ENCODE peak calls at places on chromosomes 5 and 9, in four cellular contexts. Z is HepG2, P is stomach, U is AG04450. M is an unnamed sample.

GRCh38 chr5:42855386-42855785 is 43.7 kb upstream of the SELENOP start:
- DNase-seq in Z (no peak), P (no peak), U (no peak), M (no peak)

GRCh38 chr9:126169736-126170135 is 156.9 kb upstream of the MVB12B start:
- DNase-seq in Z (no peak), P (peak), U (no peak), M (no peak)

GRCh38 chr9:129383005-129383414 is 204.9 kb upstream of the IER5L start:
- DNase-seq in Z (no peak), P (peak), U (no peak), M (peak)

GRCh38 chr5:138961221-138961620 is 86.1 kb upstream of the LRRTM2 start:
- DNase-seq in Z (no peak), P (no peak), U (no peak), M (no peak)

GRCh38 chr9:120918931-120919638 is 7.5 kb downstream of the TRAF1 start:
- DNase-seq in Z (no peak), P (no peak), U (no peak), M (no peak)

GRCh38 chr5:153756540-153756939 is 266.1 kb downstream of the GRIA1 start:
- DNase-seq in Z (no peak), P (no peak), U (no peak), M (no peak)

GRCh38 chr9:133580416-133580738 is 28.8 kb downstream of the FAM163B start:
- DNase-seq in Z (no peak), P (no peak), U (no peak), M (no peak)

GRCh38 chr5:56522972-56523371 is 289.8 kb upstream of the ANKRD55 start:
- DNase-seq in Z (no peak), P (no peak), U (no peak), M (no peak)

GRCh38 chr5:74434124-74434899 is 206.2 kb downstream of the ENC1 start:
- DNase-seq in Z (no peak), P (no peak), U (no peak), M (no peak)

GRCh38 chr9:16680965-16681658 is 189.4 kb downstream of the BNC2 start:
- DNase-seq in Z (no peak), P (no peak), U (no peak), M (no peak)

GRCh38 chr9:15622596-15622995 is 69.8 kb downstream of the CCDC171 start:
- DNase-seq in Z (no peak), P (no peak), U (no peak), M (no peak)

GRCh38 chr5:34578962-34579361 is 77.2 kb upstream of the RAI14 start:
- DNase-seq in Z (no peak), P (no peak), U (no peak), M (no peak)

GRCh38 chr5:33260098-33260497 is 180.7 kb upstream of the TARS1 start:
- DNase-seq in Z (no peak), P (no peak), U (no peak), M (no peak)

GRCh38 chr5:38379360-38379827 is 121.0 kb downstream of the EGFLAM start:
- DNase-seq in Z (no peak), P (no peak), U (no peak), M (no peak)

GRCh38 chr5:37789991-37790390 is 49.9 kb downstream of the GDNF start:
- DNase-seq in Z (no peak), P (no peak), U (no peak), M (no peak)

GRCh38 chr9:127712371-127712770 is 3.1 kb downstream of the PTRH1 start:
- DNase-seq in Z (no peak), P (no peak), U (no peak), M (no peak)

GRCh38 chr5:126972062-126972895 is 58.1 kb downstream of the MARCHF3 start:
- DNase-seq in Z (peak), P (no peak), U (no peak), M (no peak)

GRCh38 chr5:8814081-8814480 is 731.8 kb downstream of the SEMA5A start:
- DNase-seq in Z (no peak), P (no peak), U (no peak), M (no peak)

GRCh38 chr9:82038897-82039296 is 50.3 kb downstream of the SPATA31D1 start:
- DNase-seq in Z (no peak), P (no peak), U (no peak), M (no peak)

GRCh38 chr5:163172540-163173337 is 264.7 kb upstream of the CCNG1 start:
- DNase-seq in Z (no peak), P (no peak), U (no peak), M (no peak)

GRCh38 chr9:34990908-34991832 is 1.6 kb downstream of the DNAJB5 start:
- DNase-seq in Z (no peak), P (no peak), U (no peak), M (no peak)

GRCh38 chr5:163948086-163948666 is 442.8 kb downstream of the MAT2B start:
- DNase-seq in Z (no peak), P (no peak), U (no peak), M (no peak)

GRCh38 chr5:27158775-27159174 is 120.4 kb upstream of the CDH9 start:
- DNase-seq in Z (no peak), P (no peak), U (no peak), M (no peak)

GRCh38 chr5:77864997-77865396 is 88.9 kb upstream of the TBCA start:
- DNase-seq in Z (no peak), P (no peak), U (no peak), M (no peak)

GRCh38 chr5:177330991-177331837 is 19.5 kb upstream of the MXD3 start:
- DNase-seq in Z (no peak), P (no peak), U (no peak), M (no peak)

GRCh38 chr5:123097871-123098735 is 9.1 kb downstream of the PRDM6 start:
- DNase-seq in Z (no peak), P (no peak), U (no peak), M (no peak)

GRCh38 chr5:143807401-143807800 is 4.6 kb upstream of the HMHB1 start:
- DNase-seq in Z (no peak), P (no peak), U (no peak), M (no peak)

GRCh38 chr9:15509931-15510788 is 610 bp downstream of the PSIP1 start:
- DNase-seq in Z (peak), P (peak), U (no peak), M (no peak)

GRCh38 chr5:142634375-142635018 is 51.4 kb downstream of the FGF1 start:
- DNase-seq in Z (no peak), P (no peak), U (no peak), M (no peak)

GRCh38 chr9:114958021-114958846 is 27.8 kb upstream of the TNFSF8 start:
- DNase-seq in Z (no peak), P (no peak), U (no peak), M (peak)

GRCh38 chr5:12330993-12331588 is 426.8 kb upstream of the CTNND2 start:
- DNase-seq in Z (no peak), P (no peak), U (no peak), M (no peak)

GRCh38 chr5:60597570-60597969 is 102.4 kb downstream of the DEPDC1B start:
- DNase-seq in Z (no peak), P (no peak), U (no peak), M (no peak)

DNA sequence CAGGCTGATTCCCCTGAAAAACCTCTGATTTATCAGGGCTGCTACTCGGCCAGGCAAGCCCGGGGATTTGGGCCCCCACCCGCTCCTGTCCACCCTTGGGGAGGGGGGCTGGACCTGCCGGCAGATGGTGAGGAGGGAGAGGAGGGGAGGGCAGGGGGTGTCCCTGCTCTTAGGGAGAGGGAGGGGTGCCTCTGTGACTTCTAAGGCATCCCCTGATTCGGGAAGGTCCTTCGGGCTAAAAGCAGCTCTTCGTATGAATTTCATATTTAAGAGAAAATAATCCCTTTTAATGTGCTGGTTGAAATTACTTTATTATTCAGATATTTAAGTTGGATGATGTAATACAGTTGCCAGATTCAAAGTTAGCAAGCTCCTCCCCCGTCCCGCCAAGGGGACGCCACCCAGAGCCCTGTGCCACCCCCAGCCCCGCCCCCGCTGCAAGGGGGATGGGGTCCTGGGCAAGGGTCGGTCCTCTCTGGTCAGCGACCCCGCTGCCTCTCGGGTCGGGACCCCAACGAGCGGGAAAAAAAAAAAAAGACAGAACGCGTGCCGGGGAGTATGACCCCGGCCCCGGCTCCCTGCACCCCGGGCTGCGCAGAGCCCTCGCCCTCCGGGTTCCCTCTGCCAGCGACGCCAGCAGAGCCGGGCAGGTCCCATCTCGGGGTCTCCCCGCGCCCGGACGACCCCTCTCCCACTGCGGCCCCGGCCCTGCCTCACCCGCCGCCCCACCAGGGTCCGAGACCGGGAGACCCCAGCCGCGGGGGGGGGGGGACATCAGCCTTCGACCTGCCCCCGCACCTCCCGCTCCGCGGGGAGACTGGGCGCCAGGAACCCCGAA is 12.4 kb downstream of the LHX3 start:
- DNase-seq in Z (no peak), P (no peak), U (no peak), M (no peak)
- H3K4me3 ChIP-seq in Z (no peak), P (no peak), U (no peak), M (no peak)

GRCh38 chr9:99873531-99873930 is 32.9 kb upstream of the STX17 start:
- DNase-seq in Z (no peak), P (no peak), U (peak), M (no peak)
- H3K4me3 ChIP-seq in Z (no peak), P (no peak), U (no peak), M (no peak)

GRCh38 chr9:137611623-137612609 is 6.4 kb downstream of the ARRDC1 start:
- DNase-seq in Z (peak), P (peak), U (peak), M (peak)

GRCh38 chr9:137613259-137613658 is 5.5 kb upstream of the EHMT1 start:
- DNase-seq in Z (no peak), P (no peak), U (no peak), M (no peak)

GRCh38 chr9:137612741-137613142 is 6.1 kb upstream of the EHMT1 start:
- DNase-seq in Z (no peak), P (no peak), U (no peak), M (no peak)

GRCh38 chr9:137613738-137614523 is 4.9 kb upstream of the EHMT1 start:
- DNase-seq in Z (no peak), P (no peak), U (no peak), M (no peak)

GRCh38 chr9:137610944-137611343 is 5.5 kb downstream of the ARRDC1 start:
- DNase-seq in Z (no peak), P (no peak), U (no peak), M (no peak)
- H3K4me3 ChIP-seq in Z (no peak), P (no peak), U (no peak), M (no peak)

GRCh38 chr9:78213696-78214095 is 22.2 kb upstream of the CEP78 start:
- DNase-seq in Z (peak), P (no peak), U (no peak), M (no peak)

GRCh38 chr9:78212868-78213267 is 23.0 kb upstream of the CEP78 start:
- DNase-seq in Z (no peak), P (no peak), U (no peak), M (no peak)

GRCh38 chr9:78207319-78207718 is 28.6 kb upstream of the CEP78 start:
- DNase-seq in Z (no peak), P (no peak), U (no peak), M (no peak)

GRCh38 chr9:78210841-78211301 is 25.0 kb upstream of the CEP78 start:
- DNase-seq in Z (no peak), P (no peak), U (no peak), M (no peak)

GRCh38 chr9:78209127-78209526 is 26.7 kb upstream of the CEP78 start:
- DNase-seq in Z (no peak), P (no peak), U (no peak), M (no peak)
- H3K4me3 ChIP-seq in Z (no peak), P (no peak), U (no peak), M (no peak)

GRCh38 chr5:132657676-132658382 is at the start of gene IL13:
- DNase-seq in Z (no peak), P (peak), U (no peak), M (no peak)

GRCh38 chr5:132658383-132659302 is 670 bp downstream of the IL13 start:
- DNase-seq in Z (no peak), P (peak), U (no peak), M (no peak)

GRCh38 chr5:132655821-132656773 is 1.9 kb upstream of the IL13 start:
- DNase-seq in Z (no peak), P (peak), U (no peak), M (no peak)

GRCh38 chr5:132659598-132660493 is 1.9 kb downstream of the IL13 start:
- DNase-seq in Z (no peak), P (no peak), U (no peak), M (no peak)

GRCh38 chr5:132656774-132657355 is 1.1 kb upstream of the IL13 start:
- DNase-seq in Z (no peak), P (peak), U (no peak), M (no peak)
- H3K4me3 ChIP-seq in Z (no peak), P (peak), U (no peak), M (no peak)

GRCh38 chr5:140363631-140364471 is 3.9 kb downstream of the SLC4A9 start:
- DNase-seq in Z (no peak), P (no peak), U (no peak), M (peak)
- H3K4me3 ChIP-seq in Z (peak), P (peak), U (peak), M (no peak)

GRCh38 chr5:159866093-159866492 is 50.2 kb upstream of the ADRA1B start:
- DNase-seq in Z (no peak), P (no peak), U (no peak), M (no peak)

DNA sequence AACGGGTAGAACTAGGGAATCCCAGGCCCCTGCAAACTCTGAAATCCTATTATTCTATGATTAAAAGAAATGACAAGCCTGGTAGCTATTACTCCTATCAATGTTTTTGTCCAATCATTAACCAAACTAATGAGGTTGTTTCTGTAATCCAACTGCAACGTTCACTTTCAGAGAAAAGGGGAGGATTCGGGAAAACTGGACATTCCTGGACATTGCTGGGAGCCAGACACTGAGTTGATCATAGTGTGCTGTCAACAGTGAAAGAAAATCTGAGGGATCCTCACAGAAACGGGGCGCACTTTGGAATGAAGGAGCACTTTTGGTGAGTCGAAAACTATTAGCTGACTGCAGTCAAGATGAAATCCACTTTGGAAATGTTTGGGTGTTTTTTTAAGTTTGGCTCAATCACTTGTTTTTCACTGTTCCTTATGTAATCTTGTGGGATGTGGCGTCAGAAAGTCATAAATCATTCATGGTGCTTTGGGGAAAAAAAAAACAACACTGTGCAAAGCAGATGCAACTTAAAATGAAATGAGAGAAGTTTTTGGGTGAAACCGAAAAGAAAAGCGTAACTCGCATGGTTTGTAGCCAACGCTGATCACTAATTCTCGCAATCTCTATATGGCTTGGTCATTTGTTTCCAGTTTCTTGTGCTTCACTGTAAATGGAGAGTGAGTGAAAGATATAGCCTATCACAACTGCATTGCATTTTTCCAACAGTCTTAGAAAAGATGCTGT is 51.2 kb upstream of the ADRA1B start:
- DNase-seq in Z (no peak), P (no peak), U (no peak), M (no peak)
- H3K4me3 ChIP-seq in Z (no peak), P (no peak), U (no peak), M (no peak)

GRCh38 chr5:149410721-149411432 is 31.8 kb upstream of the IL17B start:
- DNase-seq in Z (peak), P (no peak), U (no peak), M (no peak)

GRCh38 chr5:149407331-149408251 is 28.5 kb upstream of the IL17B start:
- DNase-seq in Z (no peak), P (no peak), U (no peak), M (no peak)

GRCh38 chr5:149410071-149410470 is 31.0 kb upstream of the IL17B start:
- DNase-seq in Z (no peak), P (no peak), U (no peak), M (no peak)

GRCh38 chr5:149408252-149409099 is 29.4 kb upstream of the IL17B start:
- DNase-seq in Z (no peak), P (no peak), U (no peak), M (no peak)

GRCh38 chr5:149409268-149409948 is 30.3 kb upstream of the IL17B start:
- DNase-seq in Z (no peak), P (no peak), U (no peak), M (no peak)
- H3K4me3 ChIP-seq in Z (no peak), P (peak), U (peak), M (no peak)

DNA sequence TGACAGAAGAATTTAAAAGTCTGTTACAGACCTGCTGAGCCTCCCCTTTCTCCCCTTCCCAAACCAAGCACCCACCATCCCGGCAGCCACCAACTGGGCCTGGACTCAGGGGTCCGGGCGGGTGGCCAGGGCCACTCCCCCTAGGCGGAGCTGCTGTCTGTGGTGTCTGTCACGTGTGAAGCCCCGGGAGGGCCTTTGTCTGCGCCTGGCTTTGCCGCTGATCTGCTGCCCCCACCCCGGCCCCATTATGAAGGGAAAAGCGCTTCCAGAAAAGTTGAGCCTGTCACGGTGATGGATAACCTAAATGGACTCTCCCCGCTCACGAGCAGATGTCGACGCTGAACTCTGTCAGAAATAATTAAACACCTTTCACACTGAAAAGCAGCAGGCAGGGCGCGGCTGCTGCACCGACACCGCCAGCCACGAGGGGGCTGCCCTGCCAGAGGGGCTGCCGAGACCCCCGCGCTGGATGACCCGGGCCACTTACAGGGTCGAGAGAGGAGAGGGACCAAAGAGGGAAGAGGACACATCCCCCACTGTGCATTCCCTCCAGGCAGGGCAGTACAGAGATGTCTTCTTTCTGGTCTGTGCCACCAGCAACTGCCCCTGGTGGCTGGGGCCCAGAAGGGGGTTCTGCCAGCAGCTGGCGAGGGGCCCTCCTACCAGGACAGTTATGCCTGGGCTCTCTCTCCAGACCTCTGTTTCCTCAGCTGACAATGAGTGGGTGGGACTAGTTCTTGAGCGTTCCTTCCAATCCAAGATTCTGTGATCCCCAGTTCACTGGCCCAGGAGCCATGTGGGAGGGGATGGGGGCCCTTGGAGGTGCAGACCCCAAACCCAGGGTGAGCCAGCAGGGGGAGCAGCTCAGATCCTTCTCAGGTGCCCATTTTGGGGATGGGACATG is 36.0 kb upstream of the BARHL1 start:
- DNase-seq in Z (no peak), P (no peak), U (no peak), M (no peak)
- H3K4me3 ChIP-seq in Z (peak), P (peak), U (peak), M (no peak)

GRCh38 chr9:105206821-105207699 is 37.4 kb upstream of the SLC44A1 start:
- DNase-seq in Z (no peak), P (no peak), U (no peak), M (no peak)
- H3K4me3 ChIP-seq in Z (no peak), P (no peak), U (no peak), M (no peak)